ENCODE peak calls at places on chromosomes 3 and 15, in eight cellular contexts. C is NCI-H1436; E is non-pigmented ciliary epithelial cell; D is activated naive CD4-positive, alpha-beta T cell; H is activated CD4-positive, alpha-beta T cell treated with anti-CD3 and anti-CD28 coated beads, Interleukin-2, amount 50 U/mL, for 1 hour; A is hypothalamus; O is HTR-8/SVneo; I is stomach. M is an unnamed sample.

GRCh38 chr15:58840048-58840447 is 68.9 kb downstream of the MINDY2 start:
- DNase-seq in C (no peak), E (peak), D (no peak), H (no peak), A (no peak), O (no peak), I (no peak), M (no peak)

GRCh38 chr15:74010929-74011540 is 16.5 kb downstream of the PML start:
- DNase-seq in C (no peak), E (no peak), D (no peak), H (no peak), A (no peak), O (no peak), I (no peak), M (no peak)

GRCh38 chr3:159664011-159664410 is 324.6 kb upstream of the IL12A start:
- DNase-seq in C (no peak), E (no peak), D (no peak), H (no peak), A (no peak), O (no peak), I (no peak), M (no peak)

GRCh38 chr3:190016966-190017365 is 103.7 kb downstream of the P3H2 start:
- DNase-seq in C (no peak), E (no peak), D (no peak), H (no peak), A (no peak), O (no peak), I (no peak), M (no peak)

GRCh38 chr3:43410575-43410974 is 124.2 kb downstream of the SNRK start:
- DNase-seq in C (no peak), E (no peak), D (no peak), H (no peak), A (no peak), O (no peak), I (no peak), M (no peak)

GRCh38 chr3:150135321-150135721 is 164.6 kb upstream of the PFN2 start:
- DNase-seq in C (no peak), E (no peak), D (no peak), H (no peak), A (no peak), O (no peak), I (no peak), M (no peak)

GRCh38 chr3:78875431-78875830 is 892.4 kb downstream of the ROBO1 start:
- DNase-seq in C (no peak), E (no peak), D (no peak), H (no peak), A (no peak), O (no peak), I (no peak), M (no peak)

GRCh38 chr15:57726411-57726810 is 19.9 kb downstream of the POLR2M start:
- DNase-seq in C (no peak), E (no peak), D (no peak), H (no peak), A (no peak), O (no peak), I (no peak), M (no peak)

M was measured in caudate nucleus.